ENCODE peak calls at places on chromosomes 6 and 20, in four cellular contexts. G, U, R and Z are unnamed samples.

GRCh38 chr20:1890469-1891262 is 4.5 kb upstream of the SIRPA start:
- DNase-seq in U (no peak), G (no peak), R (no peak), Z (no peak)

GRCh38 chr6:149157126-149157525 is 160.4 kb upstream of the TAB2 start:
- DNase-seq in U (no peak), R (no peak), G (no peak), Z (no peak)

GRCh38 chr6:89895273-89895874 is 1.1 kb downstream of the GJA10 start:
- DNase-seq in R (no peak), G (no peak), U (peak; percentile 76), Z (no peak)

GRCh38 chr6:47071681-47072080 is 29.5 kb upstream of the ADGRF1 start:
- DNase-seq in U (no peak), G (no peak), R (no peak), Z (no peak)

GRCh38 chr6:145977881-145978280 is 13.7 kb upstream of the SHPRH start:
- DNase-seq in U (no peak), G (no peak), R (no peak), Z (no peak)

GRCh38 chr6:33815854-33816253 is 12.1 kb upstream of the MLN start:
- DNase-seq in R (no peak), U (peak; percentile 11), G (no peak), Z (no peak)

GRCh38 chr20:22825546-22825945 is 209.6 kb upstream of the SSTR4 start:
- DNase-seq in G (no peak), R (no peak), U (no peak), Z (peak; percentile 16)

GRCh38 chr20:59912609-59913008 is 20.8 kb downstream of the SYCP2 start:
- DNase-seq in G (no peak), R (no peak), U (no peak), Z (no peak)

GRCh38 chr20:63859166-63859699 is 2.1 kb upstream of the ABHD16B start:
- DNase-seq in R (no peak), G (no peak), U (no peak), Z (no peak)

GRCh38 chr20:32535316-32535952 is 49.7 kb downstream of the NOL4L start:
- DNase-seq in R (no peak), G (no peak), U (no peak), Z (no peak)

GRCh38 chr6:26172496-26172958 is 85.3 kb downstream of the HFE start:
- DNase-seq in U (no peak), G (no peak), R (no peak), Z (no peak)

GRCh38 chr6:39075010-39075738 is 26.6 kb downstream of the GLP1R start:
- DNase-seq in U (no peak), G (no peak), R (no peak), Z (no peak)

GRCh38 chr20:2295886-2296544 is at the start of gene TGM3:
- DNase-seq in R (no peak), G (no peak), U (no peak), Z (no peak)

GRCh38 chr20:57501461-57502330 is 23.2 kb downstream of the CTCFL start:
- DNase-seq in R (no peak), G (no peak), U (peak; percentile 8), Z (no peak)

GRCh38 chr6:169097336-169098052 is 156.2 kb downstream of the THBS2 start:
- DNase-seq in G (no peak), R (no peak), U (peak; percentile 100), Z (no peak)

GRCh38 chr6:116060572-116061283 is at the start of gene FRK:
- DNase-seq in R (peak; percentile 67), U (peak; percentile 43), G (no peak), Z (no peak)

GRCh38 chr20:15857131-15857784 is 716.0 kb downstream of the KIF16B start:
- DNase-seq in U (no peak), G (no peak), R (no peak), Z (no peak)

GRCh38 chr6:158068893-158069799 is 87.5 kb downstream of the SYNJ2 start:
- DNase-seq in G (no peak), U (peak; percentile 52), R (no peak), Z (no peak)

GRCh38 chr20:2390971-2391675 is 10.4 kb downstream of the TGM6 start:
- DNase-seq in U (no peak), R (no peak), G (no peak), Z (no peak)

GRCh38 chr20:10673176-10673830 is 496 bp downstream of the JAG1 start:
- DNase-seq in U (no peak), R (no peak), G (no peak), Z (no peak)

GRCh38 chr6:66538548-66539135 is 831.6 kb upstream of the EYS start:
- DNase-seq in U (no peak), R (no peak), G (no peak), Z (no peak)

GRCh38 chr20:32445539-32446273 is 87.6 kb downstream of the ASXL1 start:
- DNase-seq in G (no peak), R (no peak), U (no peak), Z (no peak)

GRCh38 chr6:38389875-38390274 is 249.9 kb downstream of the BTBD9 start:
- DNase-seq in U (no peak), R (no peak), G (no peak), Z (no peak)

GRCh38 chr6:133806358-133806757 is 82.6 kb upstream of the TCF21 start:
- DNase-seq in G (no peak), U (peak; percentile 32), R (no peak), Z (no peak)

GRCh38 chr20:48398506-48399449 is 429.0 kb downstream of the PREX1 start:
- DNase-seq in R (no peak), U (no peak), G (no peak), Z (no peak)

GRCh38 chr20:53737404-53738038 is 143.9 kb upstream of the ZNF217 start:
- DNase-seq in R (no peak), G (no peak), U (no peak), Z (no peak)

GRCh38 chr6:16337280-16337975 is 99.0 kb downstream of the GMPR start:
- DNase-seq in R (peak; percentile 96), U (peak; percentile 54), G (peak; percentile 97), Z (no peak)

GRCh38 chr6:16523550-16524379 is 237.5 kb downstream of the ATXN1 start:
- DNase-seq in U (peak; percentile 99), R (no peak), G (no peak), Z (no peak)

GRCh38 chr6:83518946-83519489 is 6.7 kb downstream of the PRSS35 start:
- DNase-seq in R (no peak), U (peak; percentile 23), G (no peak), Z (no peak)

GRCh38 chr20:42281801-42282200 is 663.6 kb upstream of the CHD6 start:
- DNase-seq in G (no peak), R (no peak), U (no peak), Z (no peak)

GRCh38 chr6:30238178-30238795 is 25.1 kb upstream of the TRIM26 start:
- DNase-seq in U (peak; percentile 34), G (no peak), R (no peak), Z (no peak)

GRCh38 chr6:125258651-125259353 is 43.0 kb downstream of the HDDC2 start:
- DNase-seq in R (no peak), G (no peak), U (no peak), Z (no peak)

GRCh38 chr6:24117016-24117415 is 9.0 kb upstream of the NRSN1 start:
- DNase-seq in U (no peak), G (no peak), R (no peak), Z (no peak)

GRCh38 chr6:73898599-73898998 is 202.6 kb downstream of the CD109 start:
- DNase-seq in R (no peak), G (no peak), U (no peak), Z (no peak)

GRCh38 chr20:40073535-40074111 is 615.4 kb downstream of the MAFB start:
- DNase-seq in U (peak; percentile 2), G (no peak), R (no peak), Z (no peak)

GRCh38 chr20:23020230-23020629 is 14.9 kb upstream of the SSTR4 start:
- DNase-seq in G (no peak), R (no peak), U (no peak), Z (no peak)

GRCh38 chr6:157760589-157761330 is 62.3 kb upstream of the SNX9 start:
- DNase-seq in G (no peak), U (peak; percentile 80), R (peak; percentile 53), Z (no peak)

GRCh38 chr20:33732166-33732970 is 572 bp downstream of the ZNF341 start:
- DNase-seq in U (peak; percentile 59), G (peak; percentile 89), R (peak; percentile 70), Z (no peak)

DNA sequence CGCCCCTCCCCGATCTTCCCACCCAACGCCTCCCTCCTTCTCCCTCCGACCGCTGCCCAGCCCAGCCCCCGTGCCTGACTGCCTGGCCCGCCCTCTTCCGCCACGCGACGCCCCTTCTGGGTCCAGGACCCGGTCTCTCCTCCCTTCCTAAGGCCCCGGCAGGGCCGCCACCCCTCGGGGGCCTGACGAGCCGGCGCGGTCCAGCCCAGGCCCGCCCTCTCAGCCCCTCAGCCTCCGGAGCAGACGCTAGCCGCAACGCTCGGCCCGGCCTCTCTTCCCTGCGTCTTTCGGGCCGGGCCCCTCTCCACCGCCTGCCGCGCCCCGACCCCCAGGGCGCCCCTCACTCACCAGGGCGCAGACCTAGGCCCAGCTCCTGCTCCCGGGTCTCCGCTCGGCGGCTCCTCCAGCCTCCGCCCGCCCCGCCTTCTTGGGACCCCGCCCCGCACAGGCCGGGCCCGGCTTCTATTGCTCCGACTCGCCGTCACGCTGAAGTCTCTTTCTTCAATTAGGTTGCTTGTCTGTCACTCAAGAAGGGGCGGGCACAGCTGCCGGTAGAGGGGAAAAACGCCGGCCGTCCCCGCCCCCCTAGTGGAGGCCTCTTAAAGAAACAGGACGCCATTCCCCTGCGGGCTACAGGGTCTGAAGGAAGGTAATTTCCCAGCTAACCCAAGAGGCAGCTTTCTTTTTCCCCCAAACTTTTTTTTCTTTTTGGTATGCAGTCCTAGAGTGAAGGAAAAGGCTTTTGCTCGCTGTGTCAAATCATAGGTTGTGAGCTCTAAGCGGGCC is at the start of gene ELMO2:
- DNase-seq in U (peak; percentile 97), G (peak; percentile 99), R (peak; percentile 99), Z (peak; percentile 95)
- TF ChIP-seq CTCF in U (peak; percentile 2), G (peak; percentile 53), R (peak; percentile 39), Z (peak; percentile 46)

DNA sequence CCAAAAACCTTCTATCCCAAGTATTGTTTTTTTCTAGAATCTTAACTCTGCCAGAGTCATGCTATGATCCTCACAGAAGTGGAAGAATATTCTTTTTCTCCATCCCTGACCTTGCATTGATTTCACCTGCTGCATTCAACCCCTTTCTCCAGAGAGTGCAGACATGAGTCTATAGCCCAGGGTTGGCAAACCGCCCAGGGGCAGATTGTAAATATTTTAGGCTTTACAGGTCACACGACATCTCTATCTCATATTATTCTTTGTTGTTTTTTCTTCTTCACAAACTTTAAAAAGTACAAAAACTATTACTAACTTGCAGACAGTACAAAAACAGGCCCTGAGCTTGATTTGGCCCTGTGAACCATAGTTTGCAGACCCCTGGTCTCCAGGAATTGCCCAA is 112.1 kb upstream of the ASF1A start:
- DNase-seq in U (no peak), R (peak; percentile 16), G (no peak), Z (no peak)
- TF ChIP-seq CTCF in U (no peak), R (no peak), G (no peak), Z (no peak)

GRCh38 chr6:152273638-152274037 is 363.5 kb downstream of the SYNE1 start:
- DNase-seq in G (no peak), R (no peak), U (no peak), Z (no peak)
- TF ChIP-seq CTCF in G (no peak), R (peak; percentile 20), U (no peak), Z (no peak)

GRCh38 chr6:40805336-40805735 is 218.2 kb upstream of the LRFN2 start:
- DNase-seq in G (no peak), R (no peak), U (no peak), Z (no peak)

GRCh38 chr6:40803897-40804702 is 216.9 kb upstream of the LRFN2 start:
- DNase-seq in G (no peak), R (no peak), U (no peak), Z (no peak)

GRCh38 chr6:40806479-40806878 is 219.3 kb upstream of the LRFN2 start:
- DNase-seq in G (no peak), U (no peak), R (no peak), Z (no peak)

GRCh38 chr6:40802481-40802880 is 215.3 kb upstream of the LRFN2 start:
- DNase-seq in R (no peak), U (no peak), G (no peak), Z (no peak)

GRCh38 chr6:40804905-40805304 is 217.7 kb upstream of the LRFN2 start:
- DNase-seq in U (no peak), G (no peak), R (no peak), Z (no peak)
- TF ChIP-seq CTCF in U (peak; percentile 57), G (peak; percentile 39), R (peak; percentile 45), Z (peak; percentile 63)